ENCODE peak calls at places on chromosomes 11 and 22, in five cellular contexts. Z is mucosa of descending colon; A is effector memory CD4-positive, alpha-beta T cell; I is prostate gland; F is lower lobe of right lung. V is an unnamed sample. For H3K4me1, the result is how much of the 10 kb centered on the place peaks cover.

GRCh38 chr11:129208863-129209262 is 16.7 kb upstream of the ARHGAP32 start:
- DNase-seq in Z (no peak), A (no peak), I (no peak), F (no peak), V (no peak)

GRCh38 chr11:15816270-15816871 is 540.0 kb downstream of the SOX6 start:
- DNase-seq in Z (peak), A (no peak), I (no peak), F (no peak), V (peak)

GRCh38 chr11:17541330-17541885 is 2.8 kb downstream of the USH1C start:
- DNase-seq in Z (peak), A (no peak), I (no peak), F (no peak), V (no peak)

GRCh38 chr11:8098361-8098760 is 17.4 kb downstream of the TUB start:
- DNase-seq in Z (no peak), A (no peak), I (no peak), F (no peak), V (peak)

GRCh38 chr11:26137651-26138050 is 194.3 kb upstream of the ANO3 start:
- DNase-seq in Z (no peak), A (no peak), I (no peak), F (no peak), V (no peak)

GRCh38 chr22:43837666-43838065 is 24.6 kb downstream of the SULT4A1 start:
- DNase-seq in Z (no peak), A (no peak), I (no peak), F (no peak), V (no peak)

GRCh38 chr22:49206281-49206680 is 621.4 kb downstream of the BRD1 start:
- DNase-seq in Z (no peak), A (no peak), I (no peak), F (no peak), V (no peak)

GRCh38 chr11:113314389-113315301 is at the start of gene TTC12:
- DNase-seq in Z (peak), A (peak), I (peak), F (peak), V (peak)

GRCh38 chr22:49492308-49492707 is 335.4 kb downstream of the BRD1 start:
- DNase-seq in Z (no peak), A (no peak), I (no peak), F (no peak), V (no peak)

GRCh38 chr11:77055056-77055680 is 11.6 kb upstream of the CAPN5 start:
- DNase-seq in Z (no peak), A (no peak), I (no peak), F (no peak), V (no peak)

GRCh38 chr22:27715078-27715477 is 86.5 kb downstream of the MN1 start:
- DNase-seq in Z (no peak), A (no peak), I (no peak), F (no peak), V (no peak)

GRCh38 chr11:66912963-66913362 is 45.2 kb downstream of the PC start:
- DNase-seq in Z (no peak), A (no peak), I (no peak), F (no peak), V (no peak)

GRCh38 chr11:117484159-117484558 is 156.5 kb downstream of the CEP164 start:
- DNase-seq in Z (no peak), A (no peak), I (no peak), F (no peak), V (no peak)

GRCh38 chr11:45180888-45181594 is 34.6 kb downstream of the PRDM11 start:
- DNase-seq in Z (peak), A (no peak), I (peak), F (peak), V (peak)

GRCh38 chr11:128547946-128548654 is 39.3 kb downstream of the ETS1 start:
- DNase-seq in Z (no peak), A (no peak), I (no peak), F (no peak), V (no peak)

GRCh38 chr11:118180300-118180703 is 3.9 kb upstream of the SCN2B start:
- DNase-seq in Z (peak), A (no peak), I (peak), F (no peak), V (peak)

GRCh38 chr22:30892286-30892685 is 76.3 kb downstream of the MORC2 start:
- DNase-seq in Z (no peak), A (no peak), I (no peak), F (no peak), V (no peak)

DNA sequence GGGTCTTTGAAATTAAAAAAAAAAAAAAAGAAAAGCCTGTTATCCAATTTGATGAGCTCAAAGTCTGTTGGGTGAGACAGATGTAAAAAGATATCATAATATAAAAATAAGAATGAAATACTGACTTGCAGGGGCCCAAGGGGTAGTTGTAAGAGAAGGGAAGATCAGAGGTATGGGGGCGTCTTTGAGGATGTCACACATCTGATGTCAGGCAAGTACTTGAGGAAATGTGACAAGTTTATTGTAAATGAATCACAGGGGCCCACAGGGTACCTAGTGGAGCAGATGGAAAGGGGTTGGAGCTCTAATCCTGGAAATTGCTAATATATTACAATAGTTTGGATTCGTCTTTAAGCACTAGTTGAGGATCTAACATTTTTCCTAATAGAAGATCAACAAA is 131.6 kb downstream of the MAML2 start:
- DNase-seq in Z (no peak), A (no peak), I (no peak), F (no peak), V (no peak)
- H3K4me1 ChIP-seq in Z (under half), A (half or more), I (under half), F (half or more), V (under half)

GRCh38 chr11:112294688-112295340 is 34.2 kb upstream of the PLET1 start:
- DNase-seq in Z (no peak), A (no peak), I (no peak), F (no peak), V (no peak)

GRCh38 chr11:112298535-112298934 is 37.9 kb upstream of the PLET1 start:
- DNase-seq in Z (no peak), A (no peak), I (no peak), F (no peak), V (peak)

GRCh38 chr11:112297248-112297866 is 36.7 kb upstream of the PLET1 start:
- DNase-seq in Z (no peak), A (no peak), I (no peak), F (no peak), V (no peak)

GRCh38 chr11:112293614-112294013 is 33.0 kb upstream of the PLET1 start:
- DNase-seq in Z (no peak), A (no peak), I (no peak), F (no peak), V (peak)

GRCh38 chr11:112296044-112296443 is 35.4 kb upstream of the PLET1 start:
- DNase-seq in Z (no peak), A (no peak), I (no peak), F (no peak), V (no peak)
- H3K4me1 ChIP-seq in Z (under half), A (under half), I (under half), F (under half), V (under half)

GRCh38 chr22:23210428-23211170 is 30.3 kb downstream of the BCR start:
- DNase-seq in Z (no peak), A (no peak), I (no peak), F (no peak), V (no peak)
- H3K4me1 ChIP-seq in Z (under half), A (under half), I (under half), F (under half), V (under half)

GRCh38 chr22:38612217-38613006 is 42.4 kb upstream of the DMC1 start:
- DNase-seq in Z (no peak), A (no peak), I (peak), F (no peak), V (no peak)

GRCh38 chr22:38613588-38613987 is 42.6 kb downstream of the FAM227A start:
- DNase-seq in Z (no peak), A (no peak), I (no peak), F (no peak), V (no peak)

GRCh38 chr22:38611559-38611958 is 41.6 kb upstream of the DMC1 start:
- DNase-seq in Z (no peak), A (no peak), I (no peak), F (no peak), V (no peak)

GRCh38 chr22:38618258-38618657 is 37.9 kb downstream of the FAM227A start:
- DNase-seq in Z (no peak), A (no peak), I (no peak), F (no peak), V (no peak)

DNA sequence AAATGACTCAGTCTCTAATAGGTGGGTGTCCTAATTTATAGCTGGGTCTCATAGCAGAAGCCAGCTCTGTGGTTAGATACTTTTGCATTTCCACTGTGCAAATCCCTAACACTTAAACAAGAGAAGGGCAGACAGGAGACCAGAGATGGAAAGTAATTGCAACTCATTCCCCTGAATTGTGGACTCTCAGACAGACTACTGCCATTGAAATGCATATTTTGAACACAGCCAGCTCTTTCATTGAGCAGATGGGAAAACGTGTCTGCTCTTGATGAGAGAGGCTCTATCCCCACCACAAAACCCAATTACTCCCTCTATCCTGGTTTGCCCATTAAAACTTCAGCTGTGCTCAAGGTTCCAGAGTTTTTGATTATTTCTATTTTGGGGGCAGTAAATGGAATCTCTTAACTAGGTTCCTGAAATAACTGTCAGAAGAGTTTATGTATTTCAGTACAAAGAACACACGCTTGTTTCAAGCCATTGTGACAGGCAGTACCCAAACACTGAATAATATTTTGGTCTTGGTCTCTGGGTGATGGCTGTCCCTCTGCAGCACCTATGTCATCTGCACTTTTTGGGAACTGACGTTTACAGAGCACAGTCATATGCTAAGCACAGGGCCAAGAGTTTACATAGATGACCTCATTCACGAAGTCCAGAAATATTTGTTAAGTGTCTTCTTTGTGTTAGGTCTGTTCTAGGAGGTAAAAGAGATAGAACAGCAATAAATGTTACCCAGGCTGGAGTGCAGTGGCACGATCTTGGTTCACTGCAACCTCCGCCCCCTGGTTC is 41.7 kb downstream of the FAM227A start:
- DNase-seq in Z (no peak), A (no peak), I (peak), F (no peak), V (no peak)
- H3K4me1 ChIP-seq in Z (under half), A (under half), I (under half), F (under half), V (under half)

DNA sequence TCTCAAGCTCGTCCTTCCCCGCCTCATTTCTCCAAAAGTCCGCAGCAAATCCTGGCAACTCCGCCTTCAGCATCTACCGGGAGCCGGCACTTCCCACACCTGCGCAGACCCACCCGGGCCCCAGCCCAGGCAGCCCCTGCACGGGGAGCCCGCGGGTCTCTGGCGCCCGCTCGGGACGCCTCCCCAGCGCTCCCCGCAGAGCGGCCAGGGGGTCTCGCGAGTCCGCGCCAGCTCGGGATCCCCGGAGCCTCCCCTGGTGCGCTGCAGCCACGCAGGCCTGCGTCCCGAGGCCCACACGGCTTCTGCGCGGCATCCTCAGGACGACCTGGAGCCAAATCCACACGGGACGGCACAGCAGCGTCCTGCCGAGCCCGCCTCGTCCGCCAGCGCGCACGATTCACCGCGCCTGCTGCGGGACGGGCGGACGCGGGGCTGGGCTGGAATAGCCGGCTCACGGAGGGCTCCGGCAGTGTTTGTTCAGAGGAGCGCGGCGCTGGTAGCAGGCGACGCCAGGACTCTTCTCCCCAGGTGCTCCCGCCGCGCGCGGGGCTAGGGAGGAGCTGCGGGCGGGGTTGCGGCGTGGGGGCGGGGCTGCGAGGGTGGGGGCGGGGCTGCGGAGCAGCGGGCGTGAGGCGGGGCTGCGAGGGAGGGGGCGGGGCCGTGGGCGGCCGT is 810 bp upstream of the PHRF1 start:
- DNase-seq in Z (no peak), A (no peak), I (no peak), F (peak), V (peak)
- H3K4me1 ChIP-seq in Z (under half), A (under half), I (under half), F (half or more), V (under half)

V was measured in body of pancreas.